ENCODE peak calls at places on chromosomes 6 and 20, in seven cellular contexts. O is GM20000; P is effector memory CD8-positive, alpha-beta T cell; S is CD4-positive, alpha-beta T cell; I is WTC11; L is cortex of kidney; A is GM23338. Y is an unnamed sample.

GRCh38 chr20:51160011-51160410 is 137.1 kb upstream of the KCNG1 start:
- DNase-seq in I (no peak), O (no peak), L (no peak), S (no peak), P (no peak), A (no peak), Y (no peak)

GRCh38 chr20:58293453-58293852 is 16.1 kb upstream of the RAB22A start:
- DNase-seq in O (no peak), L (no peak), I (peak; percentile 38), P (no peak), A (peak; percentile 70), S (no peak), Y (peak; percentile 74)

GRCh38 chr20:47440857-47441773 is 60.6 kb upstream of the NCOA3 start:
- DNase-seq in I (no peak), P (no peak), S (no peak), L (no peak), A (peak; percentile 48), O (no peak), Y (no peak)

GRCh38 chr6:31888281-31889258 is 8.9 kb downstream of the EHMT2 start:
- DNase-seq in O (peak; percentile 71), I (peak; percentile 79), S (peak; percentile 71), L (no peak), P (peak; percentile 48), A (peak; percentile 86), Y (peak; percentile 53)

GRCh38 chr20:35117629-35118028 is 25.0 kb upstream of the TRPC4AP start:
- DNase-seq in L (no peak), O (no peak), I (no peak), A (no peak), S (no peak), P (no peak), Y (no peak)

GRCh38 chr6:158772851-158773371 is 46.3 kb downstream of the EZR start:
- DNase-seq in P (no peak), L (no peak), S (no peak), A (no peak), O (no peak), I (no peak), Y (no peak)

GRCh38 chr6:111957623-111958315 is 84.5 kb upstream of the FYN start:
- DNase-seq in P (no peak), O (no peak), L (no peak), I (peak; percentile 56), S (no peak), A (peak; percentile 75), Y (peak; percentile 6)

GRCh38 chr6:6008648-6009421 is 2.1 kb upstream of the NRN1 start:
- DNase-seq in P (peak; percentile 19), A (peak; percentile 88), I (peak; percentile 83), O (peak; percentile 93), S (no peak), L (no peak), Y (peak; percentile 97)

GRCh38 chr20:58685988-58686387 is 6.6 kb upstream of the NPEPL1 start:
- DNase-seq in P (no peak), A (no peak), I (no peak), S (no peak), O (no peak), L (no peak), Y (no peak)

GRCh38 chr6:134990262-134990661 is 40.4 kb upstream of the ALDH8A1 start:
- DNase-seq in A (no peak), O (no peak), L (no peak), I (no peak), S (no peak), P (no peak), Y (no peak)

GRCh38 chr6:10759312-10759839 is 11.8 kb downstream of the TMEM14B start:
- DNase-seq in O (peak; percentile 18), L (no peak), I (no peak), P (no peak), A (peak; percentile 84), S (no peak), Y (peak; percentile 71)

GRCh38 chr20:64079273-64080012 is at the start of gene RGS19:
- DNase-seq in O (peak; percentile 97), A (peak; percentile 77), I (peak; percentile 75), S (peak; percentile 73), P (peak; percentile 56), L (no peak), Y (peak; percentile 84)

GRCh38 chr6:109441069-109441816 is 719 bp downstream of the SMPD2 start:
- DNase-seq in S (no peak), P (peak; percentile 50), I (peak; percentile 69), L (no peak), O (peak; percentile 56), A (peak; percentile 83), Y (peak; percentile 69)

GRCh38 chr6:32133786-32134185 is 3.7 kb upstream of the FKBPL start:
- DNase-seq in P (no peak), I (no peak), L (no peak), A (no peak), O (no peak), S (no peak), Y (no peak)

GRCh38 chr20:12058201-12058600 is 140.5 kb downstream of the BTBD3 start:
- DNase-seq in L (no peak), I (no peak), P (no peak), A (no peak), S (no peak), O (no peak), Y (peak; percentile 26)

GRCh38 chr20:49586967-49587587 is 19.1 kb upstream of the PTGIS start:
- DNase-seq in I (no peak), P (no peak), S (no peak), L (no peak), A (no peak), O (no peak), Y (no peak)

GRCh38 chr6:102127253-102127652 is 733.7 kb downstream of the GRIK2 start:
- DNase-seq in O (no peak), P (no peak), L (no peak), S (no peak), I (no peak), A (no peak), Y (peak; percentile 1)

Y was measured in NCI-H82.